ENCODE peak calls at places on chromosome 15, in ten cellular contexts. One of them, this sample, is unnamed.

GRCh38 chr15:88605507-88606436 is 15.4 kb upstream of the AEN start:
- DNase-seq in anterior cingulate cortex: peak
- DNase-seq in natural killer cell treated with Interleukin-12 subunit alpha and Interleukin-12 subunit beta and Interleukin-15 and Interleukin-18, amount 100 ng/mL, for 72 hours: no peak
- DNase-seq in left cardiac atrium: peak
- DNase-seq in omental fat pad: no peak
- DNase-seq in mesendoderm: peak
- DNase-seq in SIG-M5: no peak
- DNase-seq in stimulated activated CD4-positive, alpha-beta T cell treated with anti-CD3 and anti-CD28 coated beads, Interleukin-4, amount 100 ng/mL, for 48 hours: peak
- DNase-seq in AG08395: peak
- DNase-seq in small intestine: no peak
- DNase-seq in this sample: no peak

GRCh38 chr15:64044315-64045105 is 1.8 kb downstream of the DAPK2 start:
- DNase-seq in natural killer cell treated with Interleukin-12 subunit alpha and Interleukin-12 subunit beta and Interleukin-15 and Interleukin-18, amount 100 ng/mL, for 72 hours: no peak
- DNase-seq in small intestine: peak
- DNase-seq in mesendoderm: no peak
- DNase-seq in AG08395: no peak
- DNase-seq in stimulated activated CD4-positive, alpha-beta T cell treated with anti-CD3 and anti-CD28 coated beads, Interleukin-4, amount 100 ng/mL, for 48 hours: no peak
- DNase-seq in anterior cingulate cortex: no peak
- DNase-seq in left cardiac atrium: no peak
- DNase-seq in SIG-M5: no peak
- DNase-seq in omental fat pad: no peak
- DNase-seq in this sample: no peak

GRCh38 chr15:42146551-42147430 is 9.6 kb downstream of the PLA2G4F start:
- DNase-seq in left cardiac atrium: no peak
- DNase-seq in anterior cingulate cortex: no peak
- DNase-seq in mesendoderm: no peak
- DNase-seq in AG08395: no peak
- DNase-seq in small intestine: peak
- DNase-seq in omental fat pad: no peak
- DNase-seq in stimulated activated CD4-positive, alpha-beta T cell treated with anti-CD3 and anti-CD28 coated beads, Interleukin-4, amount 100 ng/mL, for 48 hours: no peak
- DNase-seq in SIG-M5: no peak
- DNase-seq in natural killer cell treated with Interleukin-12 subunit alpha and Interleukin-12 subunit beta and Interleukin-15 and Interleukin-18, amount 100 ng/mL, for 72 hours: no peak
- DNase-seq in this sample: no peak

GRCh38 chr15:86247249-86247955 is 167.7 kb downstream of the AGBL1 start:
- DNase-seq in anterior cingulate cortex: no peak
- DNase-seq in left cardiac atrium: no peak
- DNase-seq in natural killer cell treated with Interleukin-12 subunit alpha and Interleukin-12 subunit beta and Interleukin-15 and Interleukin-18, amount 100 ng/mL, for 72 hours: no peak
- DNase-seq in omental fat pad: no peak
- DNase-seq in AG08395: peak
- DNase-seq in stimulated activated CD4-positive, alpha-beta T cell treated with anti-CD3 and anti-CD28 coated beads, Interleukin-4, amount 100 ng/mL, for 48 hours: no peak
- DNase-seq in SIG-M5: no peak
- DNase-seq in mesendoderm: no peak
- DNase-seq in small intestine: no peak
- DNase-seq in this sample: no peak

GRCh38 chr15:55775316-55775715 is 32.4 kb upstream of the PRTG start:
- DNase-seq in small intestine: no peak
- DNase-seq in omental fat pad: no peak
- DNase-seq in left cardiac atrium: no peak
- DNase-seq in SIG-M5: no peak
- DNase-seq in natural killer cell treated with Interleukin-12 subunit alpha and Interleukin-12 subunit beta and Interleukin-15 and Interleukin-18, amount 100 ng/mL, for 72 hours: no peak
- DNase-seq in AG08395: no peak
- DNase-seq in anterior cingulate cortex: no peak
- DNase-seq in stimulated activated CD4-positive, alpha-beta T cell treated with anti-CD3 and anti-CD28 coated beads, Interleukin-4, amount 100 ng/mL, for 48 hours: no peak
- DNase-seq in mesendoderm: peak
- DNase-seq in this sample: no peak

GRCh38 chr15:35130245-35130644 is 45.1 kb upstream of the NANOGP8 start:
- DNase-seq in AG08395: no peak
- DNase-seq in omental fat pad: no peak
- DNase-seq in left cardiac atrium: no peak
- DNase-seq in small intestine: no peak
- DNase-seq in natural killer cell treated with Interleukin-12 subunit alpha and Interleukin-12 subunit beta and Interleukin-15 and Interleukin-18, amount 100 ng/mL, for 72 hours: no peak
- DNase-seq in mesendoderm: no peak
- DNase-seq in anterior cingulate cortex: no peak
- DNase-seq in SIG-M5: no peak
- DNase-seq in stimulated activated CD4-positive, alpha-beta T cell treated with anti-CD3 and anti-CD28 coated beads, Interleukin-4, amount 100 ng/mL, for 48 hours: no peak
- DNase-seq in this sample: no peak

GRCh38 chr15:61621146-61621545 is 392.0 kb upstream of the RORA start:
- DNase-seq in stimulated activated CD4-positive, alpha-beta T cell treated with anti-CD3 and anti-CD28 coated beads, Interleukin-4, amount 100 ng/mL, for 48 hours: peak
- DNase-seq in AG08395: peak
- DNase-seq in small intestine: peak
- DNase-seq in SIG-M5: no peak
- DNase-seq in left cardiac atrium: peak
- DNase-seq in omental fat pad: no peak
- DNase-seq in mesendoderm: peak
- DNase-seq in natural killer cell treated with Interleukin-12 subunit alpha and Interleukin-12 subunit beta and Interleukin-15 and Interleukin-18, amount 100 ng/mL, for 72 hours: no peak
- DNase-seq in anterior cingulate cortex: no peak
- DNase-seq in this sample: no peak

GRCh38 chr15:101010781-101011180 is 91.6 kb downstream of the LRRK1 start:
- DNase-seq in anterior cingulate cortex: no peak
- DNase-seq in omental fat pad: no peak
- DNase-seq in left cardiac atrium: no peak
- DNase-seq in AG08395: no peak
- DNase-seq in stimulated activated CD4-positive, alpha-beta T cell treated with anti-CD3 and anti-CD28 coated beads, Interleukin-4, amount 100 ng/mL, for 48 hours: no peak
- DNase-seq in small intestine: no peak
- DNase-seq in SIG-M5: no peak
- DNase-seq in mesendoderm: no peak
- DNase-seq in natural killer cell treated with Interleukin-12 subunit alpha and Interleukin-12 subunit beta and Interleukin-15 and Interleukin-18, amount 100 ng/mL, for 72 hours: no peak
- DNase-seq in this sample: no peak

GRCh38 chr15:43440721-43441281 is 52.2 kb downstream of the TP53BP1 start:
- DNase-seq in AG08395: peak
- DNase-seq in natural killer cell treated with Interleukin-12 subunit alpha and Interleukin-12 subunit beta and Interleukin-15 and Interleukin-18, amount 100 ng/mL, for 72 hours: peak
- DNase-seq in omental fat pad: no peak
- DNase-seq in mesendoderm: peak
- DNase-seq in left cardiac atrium: no peak
- DNase-seq in anterior cingulate cortex: peak
- DNase-seq in SIG-M5: peak
- DNase-seq in small intestine: peak
- DNase-seq in stimulated activated CD4-positive, alpha-beta T cell treated with anti-CD3 and anti-CD28 coated beads, Interleukin-4, amount 100 ng/mL, for 48 hours: peak
- DNase-seq in this sample: no peak

GRCh38 chr15:62896969-62897486 is 145.5 kb upstream of the TPM1 start:
- DNase-seq in stimulated activated CD4-positive, alpha-beta T cell treated with anti-CD3 and anti-CD28 coated beads, Interleukin-4, amount 100 ng/mL, for 48 hours: no peak
- DNase-seq in SIG-M5: no peak
- DNase-seq in small intestine: peak
- DNase-seq in mesendoderm: peak
- DNase-seq in natural killer cell treated with Interleukin-12 subunit alpha and Interleukin-12 subunit beta and Interleukin-15 and Interleukin-18, amount 100 ng/mL, for 72 hours: no peak
- DNase-seq in AG08395: peak
- DNase-seq in anterior cingulate cortex: no peak
- DNase-seq in left cardiac atrium: peak
- DNase-seq in omental fat pad: peak
- DNase-seq in this sample: no peak

GRCh38 chr15:52783929-52784798 is 6.0 kb downstream of the ONECUT1 start:
- DNase-seq in anterior cingulate cortex: no peak
- DNase-seq in omental fat pad: no peak
- DNase-seq in mesendoderm: peak
- DNase-seq in small intestine: no peak
- DNase-seq in stimulated activated CD4-positive, alpha-beta T cell treated with anti-CD3 and anti-CD28 coated beads, Interleukin-4, amount 100 ng/mL, for 48 hours: no peak
- DNase-seq in natural killer cell treated with Interleukin-12 subunit alpha and Interleukin-12 subunit beta and Interleukin-15 and Interleukin-18, amount 100 ng/mL, for 72 hours: no peak
- DNase-seq in SIG-M5: no peak
- DNase-seq in left cardiac atrium: no peak
- DNase-seq in AG08395: no peak
- DNase-seq in this sample: no peak

GRCh38 chr15:39542385-39543065 is 38.4 kb upstream of the THBS1 start:
- DNase-seq in left cardiac atrium: no peak
- DNase-seq in natural killer cell treated with Interleukin-12 subunit alpha and Interleukin-12 subunit beta and Interleukin-15 and Interleukin-18, amount 100 ng/mL, for 72 hours: no peak
- DNase-seq in small intestine: no peak
- DNase-seq in mesendoderm: no peak
- DNase-seq in anterior cingulate cortex: no peak
- DNase-seq in SIG-M5: no peak
- DNase-seq in omental fat pad: no peak
- DNase-seq in stimulated activated CD4-positive, alpha-beta T cell treated with anti-CD3 and anti-CD28 coated beads, Interleukin-4, amount 100 ng/mL, for 48 hours: no peak
- DNase-seq in AG08395: no peak
- DNase-seq in this sample: no peak

GRCh38 chr15:90000175-90000923 is 775 bp upstream of the ZNF710 start:
- DNase-seq in omental fat pad: no peak
- DNase-seq in anterior cingulate cortex: no peak
- DNase-seq in left cardiac atrium: peak
- DNase-seq in AG08395: peak
- DNase-seq in mesendoderm: peak
- DNase-seq in stimulated activated CD4-positive, alpha-beta T cell treated with anti-CD3 and anti-CD28 coated beads, Interleukin-4, amount 100 ng/mL, for 48 hours: no peak
- DNase-seq in small intestine: peak
- DNase-seq in SIG-M5: no peak
- DNase-seq in natural killer cell treated with Interleukin-12 subunit alpha and Interleukin-12 subunit beta and Interleukin-15 and Interleukin-18, amount 100 ng/mL, for 72 hours: no peak
- DNase-seq in this sample: no peak

GRCh38 chr15:65518633-65519285 is 1.3 kb upstream of the DPP8 start:
- DNase-seq in SIG-M5: no peak
- DNase-seq in mesendoderm: no peak
- DNase-seq in AG08395: no peak
- DNase-seq in anterior cingulate cortex: no peak
- DNase-seq in stimulated activated CD4-positive, alpha-beta T cell treated with anti-CD3 and anti-CD28 coated beads, Interleukin-4, amount 100 ng/mL, for 48 hours: no peak
- DNase-seq in natural killer cell treated with Interleukin-12 subunit alpha and Interleukin-12 subunit beta and Interleukin-15 and Interleukin-18, amount 100 ng/mL, for 72 hours: no peak
- DNase-seq in omental fat pad: no peak
- DNase-seq in left cardiac atrium: no peak
- DNase-seq in small intestine: no peak
- DNase-seq in this sample: no peak